ENCODE peak calls at places on chromosome 10, in seven cellular contexts. W is upper lobe of left lung, V is transverse colon, Y is NB4, K is prostate gland, C is IMR-90, Z is esophagus squamous epithelium. S is an unnamed sample.

GRCh38 chr10:76422769-76423168 is 991.3 kb downstream of the LRMDA start:
- DNase-seq in C (peak; percentile 30), Z (no peak), V (no peak), W (no peak), K (no peak), Y (no peak), S (no peak)

GRCh38 chr10:124535731-124536495 is 74.3 kb downstream of the LHPP start:
- DNase-seq in Z (no peak), K (no peak), C (no peak), W (no peak), Y (no peak), V (no peak), S (no peak)

GRCh38 chr10:59135275-59135674 is 41.2 kb upstream of the PHYHIPL start:
- DNase-seq in C (no peak), Z (no peak), W (no peak), Y (no peak), K (no peak), V (no peak), S (no peak)

GRCh38 chr10:80206277-80206655 is 929 bp upstream of the ANXA11 start:
- DNase-seq in W (no peak), Z (no peak), V (no peak), Y (no peak), K (no peak), C (no peak), S (no peak)

GRCh38 chr10:77909755-77910375 is 16.7 kb downstream of the DLG5 start:
- DNase-seq in V (peak; percentile 66), K (no peak), C (peak; percentile 84), W (no peak), Y (peak; percentile 66), Z (no peak), S (no peak)

GRCh38 chr10:93917064-93917391 is 23.2 kb downstream of the SLC35G1 start:
- DNase-seq in Z (no peak), W (no peak), C (no peak), Y (no peak), V (no peak), K (no peak), S (no peak)

GRCh38 chr10:29922904-29923303 is 136.5 kb downstream of the JCAD start:
- DNase-seq in K (no peak), C (no peak), Y (no peak), Z (no peak), V (no peak), W (no peak), S (no peak)

GRCh38 chr10:96337106-96337505 is 21.7 kb downstream of the OPALIN start:
- DNase-seq in W (no peak), Y (no peak), Z (no peak), K (no peak), C (no peak), V (no peak), S (no peak)

GRCh38 chr10:132634241-132634946 is 96.8 kb downstream of the INPP5A start:
- DNase-seq in Z (no peak), C (no peak), V (peak; percentile 69), Y (peak; percentile 29), W (peak; percentile 15), K (no peak), S (no peak)

GRCh38 chr10:5089869-5090268 is 4.3 kb upstream of the AKR1C3 start:
- DNase-seq in K (no peak), W (no peak), C (peak; percentile 28), V (no peak), Y (peak; percentile 38), Z (no peak), S (no peak)

GRCh38 chr10:94496646-94497045 is 48.9 kb upstream of the HELLS start:
- DNase-seq in Y (no peak), K (no peak), V (no peak), C (no peak), Z (no peak), W (no peak), S (no peak)

GRCh38 chr10:77505431-77506334 is 131.9 kb downstream of the KCNMA1 start:
- DNase-seq in V (no peak), Y (no peak), Z (no peak), C (peak; percentile 91), W (no peak), K (no peak), S (no peak)

GRCh38 chr10:61896854-61897661 is 4.4 kb upstream of the ARID5B start:
- DNase-seq in W (peak; percentile 79), V (peak; percentile 58), C (peak; percentile 27), Z (no peak), Y (peak; percentile 91), K (no peak), S (peak; percentile 91)

GRCh38 chr10:85667638-85668233 is 698.9 kb downstream of the GRID1 start:
- DNase-seq in C (no peak), Y (no peak), Z (no peak), W (no peak), K (no peak), V (no peak), S (no peak)

GRCh38 chr10:132544744-132545658 is 7.4 kb downstream of the INPP5A start:
- DNase-seq in V (no peak), Y (peak; percentile 82), K (no peak), C (no peak), Z (no peak), W (no peak), S (no peak)

GRCh38 chr10:62769574-62770242 is 34.8 kb upstream of the ADO start:
- DNase-seq in K (no peak), Y (peak; percentile 16), Z (no peak), V (no peak), W (no peak), C (peak; percentile 10), S (no peak)

GRCh38 chr10:5373321-5373720 is 8.6 kb downstream of the UCN3 start:
- DNase-seq in W (no peak), Y (no peak), Z (no peak), K (no peak), C (no peak), V (no peak), S (no peak)

GRCh38 chr10:132487241-132488135 is 50.1 kb upstream of the INPP5A start:
- DNase-seq in C (no peak), Y (no peak), K (no peak), W (no peak), V (no peak), Z (no peak), S (no peak)

GRCh38 chr10:103990170-103990930 is 23.4 kb downstream of the SLK start:
- DNase-seq in Z (no peak), V (no peak), Y (no peak), K (no peak), C (no peak), W (no peak), S (no peak)

GRCh38 chr10:91296471-91296870 is 76.0 kb downstream of the PCGF5 start:
- DNase-seq in K (no peak), V (no peak), W (no peak), Z (no peak), Y (peak; percentile 16), C (no peak), S (no peak)

GRCh38 chr10:89382757-89383156 is 4.9 kb downstream of the IFIT1B start:
- DNase-seq in K (no peak), W (no peak), Z (no peak), V (no peak), C (peak; percentile 18), Y (no peak), S (no peak)

GRCh38 chr10:28806481-28806880 is 129.2 kb downstream of the BAMBI start:
- DNase-seq in Y (no peak), W (no peak), K (no peak), V (no peak), C (no peak), Z (no peak), S (no peak)
- H3K4me3 ChIP-seq in Y (no peak overlapping the region), W (no peak overlapping the region), K (no peak overlapping the region), V (no peak overlapping the region), C (no peak overlapping the region), Z (no peak overlapping the region), S (no peak overlapping the region)

DNA sequence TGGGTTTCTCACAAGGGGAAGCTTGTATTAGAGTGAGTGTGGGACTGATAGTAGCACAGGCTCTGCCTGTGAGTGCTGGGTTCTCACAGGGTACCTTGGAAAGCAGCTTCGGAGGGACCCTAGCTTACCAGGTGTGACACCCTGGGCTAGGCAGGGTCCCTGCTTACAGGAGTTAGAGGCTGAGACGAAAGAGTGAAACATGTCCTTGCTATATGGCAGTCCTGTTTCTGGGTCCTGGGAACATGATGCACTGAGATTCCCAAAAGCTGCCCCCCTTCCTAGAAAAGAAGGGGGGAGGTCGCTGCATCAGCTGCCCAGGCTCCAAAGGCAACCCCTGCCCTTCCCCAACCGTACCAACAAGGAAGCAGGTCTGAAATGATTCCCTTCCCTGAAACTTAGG is 6.3 kb upstream of the ARHGAP22 start:
- DNase-seq in W (no peak), C (no peak), Y (no peak), V (no peak), Z (no peak), K (no peak), S (no peak)
- TF ChIP-seq CTCF in W (no peak), C (no peak), Y (no peak), V (no peak), Z (no peak), K (no peak), S (no peak)

GRCh38 chr10:110269641-110270318 is 34.9 kb downstream of the SMNDC1 start:
- DNase-seq in W (no peak), K (peak; percentile 12), Y (no peak), C (peak; percentile 25), V (peak; percentile 17), Z (no peak), S (no peak)
- TF ChIP-seq POLR2A in W (no peak), K (no peak), Y (no peak), C (no peak), V (no peak), Z (no peak), S (no peak)

GRCh38 chr10:99427566-99428150 is 2.8 kb downstream of the GOT1 start:
- DNase-seq in C (no peak), W (no peak), Y (no peak), V (no peak), K (no peak), Z (no peak), S (no peak)
- H3K4me3 ChIP-seq in C (no peak overlapping the region), W (no peak overlapping the region), Y (no peak overlapping the region), V (no peak overlapping the region), K (no peak overlapping the region), Z (no peak overlapping the region), S (no peak overlapping the region)

S was measured in lower leg skin.